ENCODE peak calls at places on chromosomes 16 and 17, in eight cellular contexts. F is right lobe of liver, B is astrocyte of the spinal cord, A is HFF-Myc, D is AG09309, Z is Panc1, E is lung, J is transverse colon. N is an unnamed sample.

GRCh38 chr16:8928467-8928957 is 35.2 kb downstream of the USP7 start:
- DNase-seq in F (no peak), B (no peak), A (no peak), D (no peak), Z (no peak), E (no peak), J (no peak), N (no peak)

GRCh38 chr16:22624038-22624656 is 113.5 kb downstream of the NPIPB5 start:
- DNase-seq in F (no peak), B (no peak), A (no peak), D (no peak), Z (no peak), E (no peak), J (no peak), N (no peak)

GRCh38 chr17:71522383-71522782 is 598.4 kb upstream of the SOX9 start:
- DNase-seq in F (no peak), B (peak), A (no peak), D (no peak), Z (no peak), E (no peak), J (no peak), N (no peak)

GRCh38 chr16:8571061-8571596 is 19.2 kb downstream of the TMEM114 start:
- DNase-seq in F (no peak), B (peak), A (no peak), D (no peak), Z (no peak), E (no peak), J (no peak), N (peak)

GRCh38 chr16:15452456-15452855 is 18.1 kb downstream of the BMERB1 start:
- DNase-seq in F (peak), B (no peak), A (no peak), D (no peak), Z (no peak), E (no peak), J (no peak), N (no peak)

GRCh38 chr16:88960516-88960915 is 16.5 kb downstream of the CBFA2T3 start:
- DNase-seq in F (no peak), B (no peak), A (no peak), D (no peak), Z (no peak), E (no peak), J (no peak), N (no peak)

GRCh38 chr16:46775214-46775613 is 27.1 kb upstream of the MYLK3 start:
- DNase-seq in F (no peak), B (no peak), A (no peak), D (no peak), Z (no peak), E (no peak), J (no peak), N (no peak)

GRCh38 chr16:19294156-19294649 is 8.7 kb downstream of the CLEC19A start:
- DNase-seq in F (peak), B (no peak), A (no peak), D (no peak), Z (no peak), E (peak), J (peak), N (no peak)

GRCh38 chr17:65277576-65277975 is 140.4 kb downstream of the RGS9 start:
- DNase-seq in F (no peak), B (peak), A (no peak), D (no peak), Z (no peak), E (no peak), J (no peak), N (no peak)

GRCh38 chr17:1490643-1491405 is 1.7 kb downstream of the MYO1C start:
- DNase-seq in F (peak), B (peak), A (no peak), D (no peak), Z (no peak), E (peak), J (peak), N (no peak)

GRCh38 chr17:44759096-44759915 is 518 bp downstream of the ADAM11 start:
- DNase-seq in F (no peak), B (no peak), A (no peak), D (no peak), Z (no peak), E (no peak), J (no peak), N (no peak)

GRCh38 chr17:795276-795675 is 13.1 kb downstream of the MRM3 start:
- DNase-seq in F (no peak), B (no peak), A (no peak), D (no peak), Z (no peak), E (no peak), J (no peak), N (no peak)

GRCh38 chr17:27807567-27808470 is 7.5 kb upstream of the NOS2 start:
- DNase-seq in F (no peak), B (no peak), A (no peak), D (no peak), Z (no peak), E (no peak), J (peak), N (no peak)

GRCh38 chr16:47060596-47060995 is 83.1 kb downstream of the NETO2 start:
- DNase-seq in F (no peak), B (no peak), A (no peak), D (no peak), Z (no peak), E (no peak), J (no peak), N (no peak)

GRCh38 chr17:81437221-81437651 is 42.0 kb downstream of the BAHCC1 start:
- DNase-seq in F (no peak), B (no peak), A (no peak), D (no peak), Z (no peak), E (no peak), J (no peak), N (no peak)

GRCh38 chr17:36030949-36031348 is 13.2 kb upstream of the CCL23 start:
- DNase-seq in F (no peak), B (no peak), A (no peak), D (no peak), Z (no peak), E (no peak), J (no peak), N (no peak)

GRCh38 chr16:90046122-90046970 is 27.1 kb upstream of the DBNDD1 start:
- DNase-seq in F (no peak), B (no peak), A (no peak), D (no peak), Z (no peak), E (no peak), J (no peak), N (no peak)

GRCh38 chr16:82621796-82622195 is 5.0 kb upstream of the CDH13 start:
- DNase-seq in F (no peak), B (no peak), A (no peak), D (no peak), Z (no peak), E (no peak), J (no peak), N (no peak)
- TF ChIP-seq CTCF in F (no peak), B (peak), A (no peak), D (peak), Z (no peak), E (no peak), J (no peak), N (peak)

DNA sequence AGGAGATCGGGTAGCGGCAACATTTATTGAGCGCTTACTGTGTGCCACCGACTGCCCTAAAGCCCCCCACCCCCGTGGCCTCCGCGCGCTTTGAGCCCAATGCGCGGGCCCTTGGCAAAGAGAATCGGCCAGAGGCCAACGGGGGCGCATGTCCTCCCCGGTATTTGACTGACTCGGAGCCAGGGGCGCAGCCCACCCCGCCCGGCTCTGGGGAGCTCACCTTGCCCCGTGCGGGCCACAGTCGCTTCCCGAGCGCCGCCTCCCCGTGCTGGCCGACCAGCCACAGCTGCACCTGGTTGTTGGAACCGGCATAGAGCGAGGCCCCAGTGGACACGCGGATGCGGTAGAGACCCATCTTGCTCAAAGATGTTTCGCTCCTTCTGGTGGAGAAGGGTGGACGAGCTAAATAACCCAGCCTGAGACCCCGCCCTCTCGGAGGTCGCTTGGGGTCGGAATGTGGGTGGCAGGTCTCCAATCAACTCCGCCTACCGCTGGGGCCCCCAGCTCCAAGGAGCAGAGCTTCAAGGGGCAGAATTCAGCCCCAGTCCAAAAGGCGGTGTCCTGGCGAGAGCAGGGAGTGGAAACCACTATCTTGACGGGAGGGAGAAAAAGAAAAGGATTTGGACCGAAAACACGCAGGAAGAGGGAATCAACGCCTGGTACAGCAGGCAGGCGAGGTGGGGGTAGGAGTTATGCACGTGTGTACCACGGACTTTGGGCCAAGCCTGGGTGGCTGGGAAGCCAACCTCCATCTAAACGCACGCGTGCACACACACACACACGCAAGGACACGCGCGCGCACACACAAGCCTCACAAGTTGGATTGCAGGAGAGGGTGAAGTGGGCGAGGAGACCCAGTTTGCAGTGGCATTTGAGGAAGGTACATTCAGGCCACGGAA is at the start of gene ALOX15:
- DNase-seq in F (no peak), B (no peak), A (no peak), D (no peak), Z (no peak), E (no peak), J (no peak), N (no peak)
- H3K4me3 ChIP-seq in F (no peak), B (no peak), A (no peak), D (no peak), Z (no peak), E (no peak), J (no peak), N (no peak)

GRCh38 chr17:79980246-79981043 is 55.2 kb downstream of the TBC1D16 start:
- DNase-seq in F (no peak), B (no peak), A (no peak), D (no peak), Z (no peak), E (no peak), J (no peak), N (no peak)

GRCh38 chr17:79977711-79978544 is 57.7 kb downstream of the TBC1D16 start:
- DNase-seq in F (no peak), B (peak), A (no peak), D (no peak), Z (no peak), E (no peak), J (no peak), N (no peak)

GRCh38 chr17:79978545-79978852 is 57.2 kb downstream of the TBC1D16 start:
- DNase-seq in F (no peak), B (peak), A (no peak), D (no peak), Z (no peak), E (no peak), J (no peak), N (no peak)

GRCh38 chr17:79979841-79980215 is 55.8 kb downstream of the TBC1D16 start:
- DNase-seq in F (no peak), B (no peak), A (no peak), D (no peak), Z (no peak), E (no peak), J (no peak), N (no peak)

GRCh38 chr17:79979201-79979840 is 56.4 kb downstream of the TBC1D16 start:
- DNase-seq in F (no peak), B (no peak), A (no peak), D (no peak), Z (no peak), E (no peak), J (no peak), N (no peak)
- TF ChIP-seq CTCF in F (no peak), B (no peak), A (no peak), D (no peak), Z (no peak), E (no peak), J (no peak), N (no peak)

DNA sequence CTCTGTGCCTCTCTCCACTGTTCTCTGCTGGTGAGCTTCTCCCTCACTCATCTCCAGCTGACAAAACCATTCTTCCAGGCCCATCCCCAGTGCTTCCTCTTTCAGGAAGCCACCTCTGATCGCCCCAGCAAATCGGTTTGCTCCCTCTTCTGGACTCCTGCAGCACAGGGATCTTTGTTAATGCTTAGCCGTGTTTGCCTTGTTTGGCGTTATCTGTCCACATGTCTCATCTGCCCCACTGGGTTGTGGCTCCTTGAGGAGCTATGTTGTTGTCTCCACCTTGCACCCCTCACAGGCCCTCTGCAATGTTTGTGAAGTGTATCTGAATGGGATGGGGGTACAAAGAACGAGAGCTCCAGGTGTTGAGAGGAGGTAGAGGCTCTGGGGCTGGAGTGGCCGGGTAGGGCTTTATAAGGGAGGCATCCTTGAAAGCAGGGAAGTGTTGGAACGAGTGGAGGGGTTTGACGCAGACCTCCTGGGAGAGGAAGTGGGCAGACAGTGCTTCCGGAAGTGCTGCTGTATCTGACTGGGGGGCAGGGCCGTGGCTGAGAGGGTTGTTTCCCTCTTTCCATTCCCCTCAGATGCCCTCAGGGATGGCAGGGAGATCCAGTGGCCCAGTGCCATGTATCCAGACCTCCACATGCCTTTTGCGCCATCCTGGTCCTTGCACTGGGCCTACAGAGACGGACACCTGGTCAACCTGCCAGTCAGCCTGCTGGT is 27.8 kb downstream of the CASKIN2 start:
- DNase-seq in F (peak), B (no peak), A (no peak), D (no peak), Z (no peak), E (no peak), J (peak), N (peak)
- H3K4me3 ChIP-seq in F (no peak), B (no peak), A (no peak), D (no peak), Z (no peak), E (no peak), J (no peak), N (no peak)

GRCh38 chr17:45971698-45972141 is 27.3 kb upstream of the STH start:
- DNase-seq in F (no peak), B (no peak), A (no peak), D (no peak), Z (no peak), E (no peak), J (no peak), N (no peak)
- TF ChIP-seq CTCF in F (no peak), B (no peak), A (no peak), D (peak), Z (no peak), E (no peak), J (no peak), N (peak)

DNA sequence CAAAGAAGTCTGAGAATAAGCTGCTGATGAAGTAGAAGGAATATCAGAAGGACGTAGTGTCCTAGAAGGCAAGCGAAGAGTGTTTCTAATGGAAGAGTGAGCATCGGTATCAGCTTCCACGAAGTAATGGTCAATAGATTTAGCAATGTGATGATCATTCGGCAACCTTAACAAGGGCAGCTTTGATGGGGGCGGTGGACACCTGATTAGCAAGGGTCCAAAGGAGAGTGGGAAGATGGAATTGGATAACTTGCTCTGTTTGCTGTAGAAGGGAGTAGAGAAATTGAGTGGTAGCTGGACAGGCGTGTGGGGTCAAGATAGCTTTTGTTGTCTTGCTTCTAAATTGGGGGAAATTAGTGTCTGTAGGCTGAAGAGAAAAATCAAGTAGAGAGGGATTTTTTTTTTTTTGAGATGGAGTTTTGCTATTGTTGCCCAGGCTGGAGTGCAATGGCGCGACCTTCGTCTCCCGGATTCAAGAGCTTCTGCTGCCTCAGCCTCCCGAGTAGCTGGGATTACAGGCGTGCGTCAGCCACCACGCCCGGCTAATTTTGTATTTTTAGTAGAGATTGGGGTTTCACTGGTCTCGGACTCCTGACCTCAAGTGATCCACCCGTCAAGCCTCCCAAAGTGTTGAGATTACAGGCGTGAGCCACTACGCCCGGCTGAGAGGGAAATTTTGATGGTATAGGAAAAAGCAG is 13.9 kb upstream of the HES7 start:
- DNase-seq in F (no peak), B (no peak), A (no peak), D (no peak), Z (no peak), E (no peak), J (no peak), N (no peak)
- H3K4me3 ChIP-seq in F (no peak), B (peak), A (peak), D (peak), Z (peak), E (no peak), J (peak), N (peak)

GRCh38 chr16:87701066-87701425 is 64.7 kb downstream of the KLHDC4 start:
- DNase-seq in F (no peak), B (no peak), A (no peak), D (no peak), Z (no peak), E (no peak), J (no peak), N (no peak)

GRCh38 chr16:87701505-87701921 is 64.3 kb downstream of the KLHDC4 start:
- DNase-seq in F (no peak), B (no peak), A (no peak), D (no peak), Z (no peak), E (no peak), J (no peak), N (no peak)

GRCh38 chr16:87703835-87704375 is 61.9 kb downstream of the KLHDC4 start:
- DNase-seq in F (no peak), B (no peak), A (no peak), D (no peak), Z (no peak), E (no peak), J (no peak), N (no peak)

GRCh38 chr16:87703071-87703470 is 62.7 kb downstream of the KLHDC4 start:
- DNase-seq in F (no peak), B (no peak), A (no peak), D (no peak), Z (no peak), E (no peak), J (no peak), N (no peak)

DNA sequence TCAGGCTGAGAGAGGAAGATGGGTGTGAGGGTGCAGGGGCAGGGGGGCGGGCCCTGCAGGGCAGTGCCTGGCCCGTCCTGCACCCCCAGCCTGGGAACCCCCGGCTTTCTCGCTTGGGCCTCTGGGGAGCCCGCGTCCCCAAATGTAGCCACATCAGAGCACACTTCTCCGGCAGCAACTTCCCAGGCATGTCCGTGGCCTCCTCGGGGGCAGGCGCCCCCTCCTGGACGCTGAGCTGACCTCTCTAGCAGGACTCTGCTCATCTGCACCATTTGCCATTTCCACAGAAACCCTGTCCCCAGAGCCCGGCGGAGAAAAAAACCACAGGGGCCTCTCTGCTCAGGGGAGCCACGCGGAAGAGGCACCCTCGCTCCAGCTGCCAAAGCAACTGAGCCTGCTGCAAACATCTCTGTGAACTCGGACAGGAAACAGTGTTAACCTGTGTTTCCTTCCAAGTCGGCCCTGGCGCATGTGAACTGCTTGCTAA is 63.4 kb downstream of the KLHDC4 start:
- DNase-seq in F (no peak), B (peak), A (no peak), D (no peak), Z (no peak), E (no peak), J (peak), N (peak)
- TF ChIP-seq CTCF in F (no peak), B (peak), A (peak), D (peak), Z (peak), E (no peak), J (no peak), N (peak)

GRCh38 chr16:66947302-66948033 is 12.2 kb downstream of the CES2 start:
- DNase-seq in F (peak), B (peak), A (peak), D (peak), Z (peak), E (peak), J (peak), N (peak)
- H3K4me3 ChIP-seq in F (peak), B (peak), A (peak), D (peak), Z (peak), E (peak), J (peak), N (peak)

GRCh38 chr16:56603589-56603988 is 4.8 kb upstream of the MT2A start:
- DNase-seq in F (no peak), B (no peak), A (no peak), D (no peak), Z (no peak), E (no peak), J (peak), N (peak)
- TF ChIP-seq CTCF in F (peak), B (peak), A (peak), D (peak), Z (peak), E (peak), J (peak), N (peak)